ENCODE peak calls at places on chromosomes 7 and 10, in four cellular contexts. M is HFF-Myc, T is cardiac fibroblast, Y is SK-N-SH. D is an unnamed sample.

GRCh38 chr7:95396136-95397032 is at the start of gene PON3:
- DNase-seq in M (no peak), T (peak), Y (no peak), D (peak)

GRCh38 chr7:3028071-3028766 is 15.4 kb downstream of the CARD11 start:
- DNase-seq in M (peak), T (peak), Y (peak), D (peak)

GRCh38 chr10:104077282-104078151 is 8.2 kb downstream of the COL17A1 start:
- DNase-seq in M (no peak), T (peak), Y (no peak), D (peak)

GRCh38 chr10:120204877-120205276 is 252.2 kb upstream of the PLPP4 start:
- DNase-seq in M (no peak), T (no peak), Y (no peak), D (no peak)

GRCh38 chr7:148319316-148319808 is 271.2 kb upstream of the C7orf33 start:
- DNase-seq in M (no peak), T (no peak), Y (no peak), D (no peak)

GRCh38 chr10:134205-134742 is 981 bp upstream of the ZMYND11 start:
- DNase-seq in M (no peak), T (no peak), Y (no peak), D (no peak)

GRCh38 chr7:36523371-36523953 is 133.8 kb downstream of the ANLN start:
- DNase-seq in M (no peak), T (no peak), Y (no peak), D (no peak)

GRCh38 chr10:112052176-112052575 is 131.4 kb downstream of the GPAM start:
- DNase-seq in M (no peak), T (no peak), Y (no peak), D (no peak)

GRCh38 chr7:43646603-43647313 is 63.9 kb downstream of the STK17A start:
- DNase-seq in M (no peak), T (peak), Y (peak), D (no peak)

GRCh38 chr7:108135446-108136190 is 5.5 kb upstream of the LAMB4 start:
- DNase-seq in M (no peak), T (no peak), Y (no peak), D (no peak)

GRCh38 chr10:51700228-51700835 is 937 bp upstream of the CSTF2T start:
- DNase-seq in M (no peak), T (peak), Y (no peak), D (peak)

GRCh38 chr10:131578472-131578970 is 267.0 kb upstream of the TCERG1L start:
- DNase-seq in M (no peak), T (no peak), Y (no peak), D (no peak)

GRCh38 chr10:119341236-119342016 is 134.1 kb downstream of the GRK5 start:
- DNase-seq in M (no peak), T (peak), Y (no peak), D (peak)

DNA sequence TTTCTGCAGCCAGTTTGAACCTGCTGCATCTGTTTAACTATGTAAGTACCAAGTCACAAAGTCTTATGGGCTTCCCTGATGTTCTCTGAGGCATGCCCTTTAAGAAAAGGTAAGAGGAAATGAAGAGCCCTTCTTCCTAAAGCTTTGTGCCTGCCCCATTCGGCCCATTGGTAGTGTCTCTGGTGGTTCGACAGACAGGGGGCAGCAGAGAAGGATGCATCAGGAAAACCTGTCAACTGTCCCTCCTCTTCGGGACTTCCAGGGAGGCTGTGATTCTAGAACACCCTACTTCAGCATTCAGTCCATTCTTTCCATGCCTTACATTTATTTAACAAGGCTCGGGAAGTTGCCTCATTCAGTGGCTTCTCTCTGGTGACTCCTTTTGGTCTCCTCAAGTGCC is 1.9 kb upstream of the SFRP4 start:
- DNase-seq in M (no peak), T (no peak), Y (no peak), D (no peak)
- TF ChIP-seq CTCF in M (no peak), T (no peak), Y (no peak), D (peak)

DNA sequence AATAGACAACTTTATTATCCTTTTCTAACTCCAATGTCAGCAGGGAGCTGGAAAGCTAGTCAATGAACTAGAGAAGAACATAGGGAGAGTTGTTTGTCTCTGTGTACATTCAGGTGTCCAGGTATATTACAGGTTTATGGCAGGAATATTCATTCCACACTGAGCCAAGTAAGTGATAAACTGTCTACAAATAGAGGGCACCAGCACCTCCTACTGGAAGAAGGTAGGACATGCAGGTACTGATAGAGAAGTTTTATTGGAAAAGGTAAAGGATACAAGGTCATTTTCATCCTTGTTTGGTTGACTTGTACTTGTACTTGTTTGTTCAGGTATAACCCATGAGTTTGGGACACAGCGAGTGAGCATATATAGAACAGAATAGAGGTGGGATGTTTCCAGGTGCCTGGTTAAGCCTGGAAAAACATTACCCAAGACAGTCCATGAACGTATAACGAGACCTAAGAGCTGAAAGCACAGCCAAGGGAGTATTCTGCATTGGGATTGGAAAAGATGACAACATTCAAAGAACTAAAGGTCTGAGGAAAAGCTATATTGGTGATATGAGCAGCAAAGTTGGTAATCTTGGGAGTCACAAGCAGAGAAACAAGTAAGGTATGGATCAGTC is 61.4 kb upstream of the PPP1R3C start:
- DNase-seq in M (no peak), T (peak), Y (peak), D (peak)
- TF ChIP-seq CTCF in M (peak), T (peak), Y (peak), D (peak)

GRCh38 chr7:99034932-99035722 is 108.8 kb downstream of the SMURF1 start:
- DNase-seq in M (no peak), T (no peak), Y (no peak), D (no peak)

GRCh38 chr7:99037327-99037940 is 106.5 kb downstream of the SMURF1 start:
- DNase-seq in M (no peak), T (no peak), Y (no peak), D (no peak)

GRCh38 chr7:99038086-99038855 is 105.6 kb downstream of the SMURF1 start:
- DNase-seq in M (no peak), T (no peak), Y (no peak), D (no peak)

GRCh38 chr7:99035723-99036530 is 108.0 kb downstream of the SMURF1 start:
- DNase-seq in M (no peak), T (no peak), Y (no peak), D (no peak)

GRCh38 chr7:99036531-99037175 is 107.3 kb downstream of the SMURF1 start:
- DNase-seq in M (no peak), T (peak), Y (peak), D (no peak)
- TF ChIP-seq CTCF in M (peak), T (peak), Y (peak), D (no peak)

GRCh38 chr7:66083677-66084076 is 8.1 kb downstream of the ASL start:
- DNase-seq in M (no peak), T (no peak), Y (no peak), D (no peak)
- TF ChIP-seq CTCF in M (peak), T (peak), Y (peak), D (no peak)

DNA sequence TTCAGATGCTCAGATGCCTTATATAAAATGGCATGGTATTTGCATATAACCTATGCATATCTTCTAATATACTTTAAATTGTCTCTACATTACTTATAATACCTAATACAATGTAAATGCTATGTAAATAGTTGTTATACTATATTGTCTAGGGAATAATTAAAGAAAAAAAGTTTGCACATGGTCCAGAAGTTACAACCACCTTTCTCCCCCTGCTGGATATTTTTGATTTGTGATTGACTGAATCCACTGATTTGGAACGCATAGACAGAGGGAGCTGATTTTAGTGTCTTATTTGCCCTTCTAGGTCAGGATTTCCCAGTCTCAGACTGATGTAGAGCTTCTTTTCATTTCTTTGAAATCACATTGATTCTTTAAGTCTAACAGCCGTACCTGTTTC is 31.8 kb downstream of the MDFIC start:
- DNase-seq in M (no peak), T (no peak), Y (no peak), D (no peak)
- TF ChIP-seq CTCF in M (no peak), T (no peak), Y (peak), D (no peak)

GRCh38 chr7:117231047-117231359 is 91.9 kb downstream of the WNT2 start:
- DNase-seq in M (no peak), T (no peak), Y (no peak), D (no peak)
- TF ChIP-seq CTCF in M (no peak), T (no peak), Y (no peak), D (no peak)

GRCh38 chr7:10128748-10129147 is 844.9 kb upstream of the PHF14 start:
- DNase-seq in M (no peak), T (no peak), Y (peak), D (peak)
- TF ChIP-seq CTCF in M (peak), T (no peak), Y (peak), D (peak)

GRCh38 chr7:101816499-101817030 is 861 bp upstream of the CUX1 start:
- DNase-seq in M (no peak), T (peak), Y (peak), D (peak)
- TF ChIP-seq CTCF in M (no peak), T (no peak), Y (no peak), D (no peak)

DNA sequence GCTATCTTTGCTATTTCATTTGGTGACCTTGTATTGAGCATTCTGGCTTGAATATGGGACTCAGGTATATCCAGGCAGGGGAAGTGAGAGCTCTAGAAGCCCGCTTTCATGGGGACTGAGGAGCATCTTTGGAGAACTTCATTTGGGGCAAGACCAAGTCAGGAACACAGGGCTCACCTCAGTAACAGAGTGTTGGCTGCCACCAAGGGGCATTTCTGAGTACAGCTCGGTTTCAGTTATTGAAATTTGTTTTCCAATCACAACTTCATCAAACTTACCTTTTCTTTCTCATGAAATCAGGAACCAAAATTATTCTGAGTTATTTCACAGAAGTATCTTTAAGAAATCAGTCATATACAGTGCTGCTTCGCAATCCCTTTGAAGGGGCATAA is 337.2 kb downstream of the C7orf25 start:
- DNase-seq in M (no peak), T (peak), Y (no peak), D (no peak)
- TF ChIP-seq CTCF in M (peak), T (peak), Y (no peak), D (no peak)

GRCh38 chr7:93060025-93060424 is 57.8 kb downstream of the SAMD9 start:
- DNase-seq in M (no peak), T (no peak), Y (no peak), D (no peak)

GRCh38 chr7:93060865-93061264 is 56.9 kb downstream of the SAMD9 start:
- DNase-seq in M (no peak), T (no peak), Y (no peak), D (no peak)

GRCh38 chr7:93062599-93062998 is 55.2 kb downstream of the SAMD9 start:
- DNase-seq in M (no peak), T (no peak), Y (no peak), D (no peak)
- TF ChIP-seq CTCF in M (no peak), T (no peak), Y (no peak), D (no peak)